ENCODE peak calls at places on chromosome 20, in seven cellular contexts. One of them, this sample, is unnamed.

GRCh38 chr20:48919882-48920526 is 1.5 kb upstream of the ARFGEF2 start:
- DNase-seq in ascending aorta: no peak
- DNase-seq in tibial artery: no peak
- DNase-seq in activated T-cell treated with anti-CD3 and anti-CD28 coated beads, Interleukin-2, amount 50 U/mL, for 72 hours: no peak
- DNase-seq in NCI-H226: no peak
- DNase-seq in endodermal cell: no peak
- DNase-seq in AG04449: no peak
- DNase-seq in this sample: no peak

GRCh38 chr20:19813839-19814238 is 55.8 kb downstream of the RIN2 start:
- DNase-seq in ascending aorta: no peak
- DNase-seq in tibial artery: no peak
- DNase-seq in activated T-cell treated with anti-CD3 and anti-CD28 coated beads, Interleukin-2, amount 50 U/mL, for 72 hours: no peak
- DNase-seq in NCI-H226: no peak
- DNase-seq in endodermal cell: no peak
- DNase-seq in AG04449: no peak
- DNase-seq in this sample: no peak

GRCh38 chr20:62723351-62723750 is 14.7 kb downstream of the NTSR1 start:
- DNase-seq in ascending aorta: no peak
- DNase-seq in tibial artery: no peak
- DNase-seq in activated T-cell treated with anti-CD3 and anti-CD28 coated beads, Interleukin-2, amount 50 U/mL, for 72 hours: no peak
- DNase-seq in NCI-H226: peak
- DNase-seq in endodermal cell: no peak
- DNase-seq in AG04449: no peak
- DNase-seq in this sample: no peak

GRCh38 chr20:61520761-61521460 is 268.9 kb downstream of the CDH4 start:
- DNase-seq in ascending aorta: no peak
- DNase-seq in tibial artery: no peak
- DNase-seq in activated T-cell treated with anti-CD3 and anti-CD28 coated beads, Interleukin-2, amount 50 U/mL, for 72 hours: no peak
- DNase-seq in NCI-H226: no peak
- DNase-seq in endodermal cell: no peak
- DNase-seq in AG04449: peak
- DNase-seq in this sample: peak

GRCh38 chr20:48722737-48723191 is 105.0 kb downstream of the PREX1 start:
- DNase-seq in ascending aorta: peak
- DNase-seq in tibial artery: peak
- DNase-seq in activated T-cell treated with anti-CD3 and anti-CD28 coated beads, Interleukin-2, amount 50 U/mL, for 72 hours: no peak
- DNase-seq in NCI-H226: no peak
- DNase-seq in endodermal cell: no peak
- DNase-seq in AG04449: no peak
- DNase-seq in this sample: peak

GRCh38 chr20:63740501-63741353 is 1.2 kb downstream of the SLC2A4RG start:
- DNase-seq in ascending aorta: peak
- DNase-seq in tibial artery: peak
- DNase-seq in activated T-cell treated with anti-CD3 and anti-CD28 coated beads, Interleukin-2, amount 50 U/mL, for 72 hours: peak
- DNase-seq in NCI-H226: peak
- DNase-seq in endodermal cell: peak
- DNase-seq in AG04449: peak
- DNase-seq in this sample: peak

GRCh38 chr20:46209930-46210671 is 92.0 kb downstream of the CD40 start:
- DNase-seq in ascending aorta: no peak
- DNase-seq in tibial artery: no peak
- DNase-seq in activated T-cell treated with anti-CD3 and anti-CD28 coated beads, Interleukin-2, amount 50 U/mL, for 72 hours: no peak
- DNase-seq in NCI-H226: no peak
- DNase-seq in endodermal cell: no peak
- DNase-seq in AG04449: no peak
- DNase-seq in this sample: no peak

GRCh38 chr20:15316556-15316955 is 979.1 kb upstream of the FLRT3 start:
- DNase-seq in ascending aorta: no peak
- DNase-seq in tibial artery: no peak
- DNase-seq in activated T-cell treated with anti-CD3 and anti-CD28 coated beads, Interleukin-2, amount 50 U/mL, for 72 hours: no peak
- DNase-seq in NCI-H226: no peak
- DNase-seq in endodermal cell: no peak
- DNase-seq in AG04449: no peak
- DNase-seq in this sample: no peak

GRCh38 chr20:58593880-58594473 is 57.1 kb upstream of the STX16 start:
- DNase-seq in ascending aorta: no peak
- DNase-seq in tibial artery: no peak
- DNase-seq in activated T-cell treated with anti-CD3 and anti-CD28 coated beads, Interleukin-2, amount 50 U/mL, for 72 hours: no peak
- DNase-seq in NCI-H226: no peak
- DNase-seq in endodermal cell: no peak
- DNase-seq in AG04449: no peak
- DNase-seq in this sample: no peak

GRCh38 chr20:32534661-32535240 is 50.4 kb downstream of the NOL4L start:
- DNase-seq in ascending aorta: no peak
- DNase-seq in tibial artery: no peak
- DNase-seq in activated T-cell treated with anti-CD3 and anti-CD28 coated beads, Interleukin-2, amount 50 U/mL, for 72 hours: peak
- DNase-seq in NCI-H226: no peak
- DNase-seq in endodermal cell: peak
- DNase-seq in AG04449: no peak
- DNase-seq in this sample: no peak

GRCh38 chr20:64148581-64148980 is 15.7 kb upstream of the MYT1 start:
- DNase-seq in ascending aorta: no peak
- DNase-seq in tibial artery: no peak
- DNase-seq in activated T-cell treated with anti-CD3 and anti-CD28 coated beads, Interleukin-2, amount 50 U/mL, for 72 hours: no peak
- DNase-seq in NCI-H226: no peak
- DNase-seq in endodermal cell: no peak
- DNase-seq in AG04449: no peak
- DNase-seq in this sample: no peak

GRCh38 chr20:2051920-2052319 is 49.7 kb upstream of the STK35 start:
- DNase-seq in ascending aorta: no peak
- DNase-seq in tibial artery: no peak
- DNase-seq in activated T-cell treated with anti-CD3 and anti-CD28 coated beads, Interleukin-2, amount 50 U/mL, for 72 hours: no peak
- DNase-seq in NCI-H226: no peak
- DNase-seq in endodermal cell: no peak
- DNase-seq in AG04449: no peak
- DNase-seq in this sample: no peak

GRCh38 chr20:43383026-43383795 is 74.5 kb upstream of the SRSF6 start:
- DNase-seq in ascending aorta: no peak
- DNase-seq in tibial artery: no peak
- DNase-seq in activated T-cell treated with anti-CD3 and anti-CD28 coated beads, Interleukin-2, amount 50 U/mL, for 72 hours: no peak
- DNase-seq in NCI-H226: no peak
- DNase-seq in endodermal cell: no peak
- DNase-seq in AG04449: no peak
- DNase-seq in this sample: peak